ENCODE peak calls at places on chromosomes 13 and 19, in six cellular contexts. Q, M, N, B, G and W are unnamed samples.

GRCh38 chr19:55447421-55448174 is 4.5 kb upstream of the SHISA7 start:
- DNase-seq in Q (peak), M (no peak), N (peak), G (no peak), B (no peak), W (peak)

GRCh38 chr13:101570410-101570809 is 117.9 kb downstream of the ITGBL1 start:
- DNase-seq in Q (peak), N (no peak), G (no peak), M (no peak), B (no peak), W (peak)

GRCh38 chr19:33675501-33676124 is 53.9 kb downstream of the CHST8 start:
- DNase-seq in Q (no peak), G (no peak), N (no peak), B (no peak), M (no peak), W (no peak)

GRCh38 chr19:41421314-41421713 is 5.9 kb downstream of the B3GNT8 start:
- DNase-seq in Q (no peak), N (no peak), G (no peak), M (no peak), B (no peak), W (no peak)

GRCh38 chr13:83065136-83065535 is 817.1 kb downstream of the SLITRK1 start:
- DNase-seq in Q (peak), B (no peak), M (no peak), G (no peak), N (peak), W (no peak)

GRCh38 chr13:106566682-106567420 is 1.1 kb downstream of the ARGLU1 start:
- DNase-seq in G (peak), Q (peak), N (peak), M (no peak), B (no peak), W (peak)

GRCh38 chr19:40264314-40265054 is 20.7 kb downstream of the AKT2 start:
- DNase-seq in Q (no peak), G (no peak), M (no peak), B (no peak), N (no peak), W (no peak)

GRCh38 chr13:23235994-23236393 is 55.2 kb downstream of the SGCG start:
- DNase-seq in M (no peak), N (no peak), Q (no peak), B (no peak), G (no peak), W (no peak)